ENCODE peak calls at places on chromosomes 13 and 19, in nine cellular contexts. X, R, N, O, V, K, P, I and T are unnamed samples.

GRCh38 chr19:15466851-15467733 is 2.7 kb upstream of the RASAL3 start:
- DNase-seq in N (no peak), R (no peak), X (peak; percentile 97), O (peak; percentile 28), I (peak; percentile 68), K (no peak), P (peak; percentile 54), V (peak; percentile 84), T (peak; percentile 50)

GRCh38 chr19:54165222-54165621 is 5.7 kb upstream of the LENG1 start:
- DNase-seq in X (no peak), K (no peak), R (no peak), I (no peak), V (no peak), O (no peak), P (no peak), N (no peak), T (no peak)

GRCh38 chr19:10454267-10454666 is 33.9 kb downstream of the PDE4A start:
- DNase-seq in K (no peak), V (no peak), N (no peak), R (peak; percentile 90), X (peak; percentile 42), I (no peak), P (no peak), O (no peak), T (peak; percentile 43)

GRCh38 chr13:98909016-98909415 is 68.8 kb downstream of the DOCK9 start:
- DNase-seq in N (no peak), I (peak; percentile 19), O (no peak), P (peak; percentile 24), K (no peak), R (no peak), V (peak; percentile 59), X (peak; percentile 68), T (no peak)

GRCh38 chr19:44696939-44697669 is 1.8 kb upstream of the CEACAM16 start:
- DNase-seq in N (no peak), V (no peak), X (no peak), O (no peak), R (no peak), K (no peak), I (no peak), P (no peak), T (no peak)

GRCh38 chr19:31083122-31083521 is 266.1 kb downstream of the TSHZ3 start:
- DNase-seq in R (no peak), X (no peak), K (no peak), O (no peak), I (no peak), P (no peak), N (no peak), V (no peak), T (no peak)

GRCh38 chr13:30846311-30846710 is 59.8 kb upstream of the MEDAG start:
- DNase-seq in K (no peak), O (peak; percentile 88), X (peak; percentile 33), N (no peak), P (no peak), I (no peak), R (no peak), V (no peak), T (peak; percentile 86)

GRCh38 chr19:18292460-18292809 is 11.0 kb upstream of the JUND start:
- DNase-seq in K (no peak), I (no peak), R (peak; percentile 52), N (no peak), O (no peak), X (no peak), V (peak; percentile 64), P (no peak), T (no peak)

GRCh38 chr13:94201022-94201421 is 278.5 kb downstream of the DCT start:
- DNase-seq in O (no peak), K (no peak), X (no peak), P (no peak), V (no peak), R (no peak), N (no peak), I (no peak), T (no peak)

GRCh38 chr19:19160489-19161035 is 9.5 kb downstream of the MEF2B start:
- DNase-seq in N (no peak), V (no peak), K (no peak), R (peak; percentile 54), X (no peak), O (no peak), I (no peak), P (no peak), T (no peak)

GRCh38 chr13:112664501-112665203 is 25.2 kb upstream of the ATP11A start:
- DNase-seq in X (no peak), V (no peak), N (no peak), O (peak; percentile 34), I (no peak), K (no peak), P (peak; percentile 16), R (no peak), T (peak; percentile 27)

GRCh38 chr13:31278874-31279273 is 79.1 kb downstream of the B3GLCT start:
- DNase-seq in K (no peak), X (no peak), N (no peak), O (peak; percentile 9), V (no peak), I (no peak), P (no peak), R (no peak), T (no peak)

GRCh38 chr19:16897572-16898056 is 8.8 kb downstream of the F2RL3 start:
- DNase-seq in K (peak; percentile 53), R (no peak), P (no peak), V (no peak), X (no peak), O (peak; percentile 36), N (no peak), I (no peak), T (peak; percentile 45)

GRCh38 chr13:109761695-109762094 is 24.7 kb downstream of the IRS2 start:
- DNase-seq in O (no peak), N (no peak), X (no peak), P (no peak), V (no peak), K (no peak), I (no peak), R (no peak), T (peak; percentile 37)

GRCh38 chr13:24274452-24274971 is 34.9 kb upstream of the C1QTNF9 start:
- DNase-seq in I (peak; percentile 65), O (no peak), K (peak; percentile 40), P (no peak), X (no peak), N (peak; percentile 56), V (peak; percentile 86), R (no peak), T (no peak)

GRCh38 chr13:48710160-48710559 is 56.4 kb downstream of the CYSLTR2 start:
- DNase-seq in V (no peak), X (no peak), I (no peak), P (no peak), N (no peak), O (no peak), K (no peak), R (no peak), T (no peak)

GRCh38 chr19:6697291-6697690 is 23.2 kb downstream of the C3 start:
- DNase-seq in K (no peak), O (no peak), N (no peak), R (no peak), V (no peak), P (no peak), X (no peak), I (no peak), T (no peak)